ENCODE peak calls at places on chromosomes 3 and 15, in seven cellular contexts. T is mammary epithelial cell, E is AG04450, G is fibroblast of lung, D is H9, L is A549, H is upper lobe of right lung. Z is an unnamed sample.

GRCh38 chr3:172464306-172464705 is 16.1 kb upstream of the GHSR start:
- DNase-seq in T (no peak), E (no peak), G (no peak), D (no peak), L (no peak), H (no peak), Z (no peak)

GRCh38 chr3:170737763-170738162 is 132.2 kb downstream of the RPL22L1 start:
- DNase-seq in T (no peak), E (no peak), G (no peak), D (no peak), L (no peak), H (no peak), Z (no peak)

GRCh38 chr15:82971223-82971984 is 14.6 kb upstream of the RAMAC start:
- DNase-seq in T (no peak), E (no peak), G (no peak), D (no peak), L (no peak), H (no peak), Z (no peak)

GRCh38 chr3:122697952-122698625 is 17.4 kb downstream of the PARP14 start:
- DNase-seq in T (peak), E (no peak), G (no peak), D (no peak), L (peak), H (no peak), Z (no peak)

GRCh38 chr15:70510433-70510832 is 252.9 kb downstream of the UACA start:
- DNase-seq in T (no peak), E (no peak), G (no peak), D (no peak), L (no peak), H (no peak), Z (no peak)

GRCh38 chr3:112640864-112641751 is at the start of gene CCDC80:
- DNase-seq in T (peak), E (peak), G (peak), D (no peak), L (peak), H (no peak), Z (no peak)

GRCh38 chr3:128317101-128317697 is 149.5 kb downstream of the DNAJB8 start:
- DNase-seq in T (no peak), E (no peak), G (no peak), D (peak), L (no peak), H (no peak), Z (peak)

GRCh38 chr3:66989860-66990696 is 8.0 kb upstream of the KBTBD8 start:
- DNase-seq in T (no peak), E (no peak), G (peak), D (no peak), L (peak), H (no peak), Z (no peak)

GRCh38 chr3:10620833-10621082 is 115.4 kb upstream of the ATP2B2 start:
- DNase-seq in T (no peak), E (no peak), G (no peak), D (no peak), L (no peak), H (no peak), Z (no peak)

GRCh38 chr3:76367281-76367680 is 581.9 kb upstream of the ZNF717 start:
- DNase-seq in T (no peak), E (peak), G (peak), D (no peak), L (no peak), H (no peak), Z (no peak)

GRCh38 chr3:8872291-8872690 is 91.0 kb downstream of the RAD18 start:
- DNase-seq in T (no peak), E (no peak), G (no peak), D (no peak), L (no peak), H (no peak), Z (no peak)

GRCh38 chr3:105254154-105254553 is 112.6 kb upstream of the ALCAM start:
- DNase-seq in T (no peak), E (no peak), G (no peak), D (no peak), L (no peak), H (no peak), Z (no peak)

GRCh38 chr3:166570136-166570535 is 732.9 kb upstream of the BCHE start:
- DNase-seq in T (no peak), E (no peak), G (no peak), D (no peak), L (no peak), H (no peak), Z (no peak)

GRCh38 chr15:51265037-51265555 is 73.3 kb downstream of the CYP19A1 start:
- DNase-seq in T (no peak), E (no peak), G (no peak), D (no peak), L (no peak), H (no peak), Z (no peak)

GRCh38 chr15:71526061-71526460 is 284.3 kb upstream of the NR2E3 start:
- DNase-seq in T (no peak), E (peak), G (no peak), D (no peak), L (no peak), H (no peak), Z (no peak)

GRCh38 chr15:70863450-70864218 is 9.7 kb upstream of the LARP6 start:
- DNase-seq in T (peak), E (no peak), G (peak), D (no peak), L (peak), H (no peak), Z (no peak)

GRCh38 chr3:146155022-146155421 is 6.0 kb downstream of the PLOD2 start:
- DNase-seq in T (no peak), E (no peak), G (no peak), D (no peak), L (no peak), H (no peak), Z (no peak)

GRCh38 chr3:11716576-11717250 is 73.0 kb upstream of the VGLL4 start:
- DNase-seq in T (peak), E (no peak), G (peak), D (no peak), L (no peak), H (no peak), Z (no peak)

GRCh38 chr3:5009506-5010100 is 30.4 kb downstream of the BHLHE40 start:
- DNase-seq in T (no peak), E (no peak), G (no peak), D (no peak), L (no peak), H (peak), Z (no peak)

GRCh38 chr3:186589115-186589514 is 18.6 kb downstream of the DNAJB11 start:
- DNase-seq in T (peak), E (no peak), G (peak), D (no peak), L (peak), H (no peak), Z (no peak)

GRCh38 chr3:171807806-171808205 is 2.5 kb downstream of the PLD1 start:
- DNase-seq in T (no peak), E (no peak), G (no peak), D (no peak), L (no peak), H (no peak), Z (no peak)

GRCh38 chr15:90143176-90143655 is 40.9 kb upstream of the IDH2 start:
- DNase-seq in T (peak), E (no peak), G (peak), D (peak), L (peak), H (peak), Z (no peak)

DNA sequence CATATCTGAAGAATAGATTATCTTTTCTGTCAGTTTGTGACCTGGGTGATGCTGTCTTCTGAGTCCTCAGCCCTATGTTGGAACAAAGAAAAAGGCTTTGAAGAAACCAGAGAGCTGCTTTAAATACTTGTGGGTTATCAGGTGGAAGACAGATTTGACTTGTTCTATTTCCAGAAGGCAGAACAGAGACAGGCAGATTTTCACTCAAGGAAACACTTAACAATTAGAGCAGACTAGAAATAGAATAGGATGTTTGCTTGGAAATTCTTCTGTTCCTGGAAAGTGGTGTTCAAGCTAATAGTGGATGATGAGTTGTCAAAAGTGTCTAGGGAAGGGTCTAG is 219.4 kb downstream of the UBE2E2 start:
- DNase-seq in T (no peak), E (no peak), G (no peak), D (no peak), L (no peak), H (no peak), Z (no peak)
- H3K27ac ChIP-seq in T (no peak), E (no peak), G (no peak), D (no peak), L (no peak), H (no peak), Z (no peak)

GRCh38 chr3:40179016-40179415 is 130.5 kb upstream of the EIF1B start:
- DNase-seq in T (peak), E (peak), G (peak), D (peak), L (peak), H (peak), Z (peak)
- TF ChIP-seq CTCF in T (peak), E (peak), G (peak), D (peak), L (peak), H (peak), Z (peak)

DNA sequence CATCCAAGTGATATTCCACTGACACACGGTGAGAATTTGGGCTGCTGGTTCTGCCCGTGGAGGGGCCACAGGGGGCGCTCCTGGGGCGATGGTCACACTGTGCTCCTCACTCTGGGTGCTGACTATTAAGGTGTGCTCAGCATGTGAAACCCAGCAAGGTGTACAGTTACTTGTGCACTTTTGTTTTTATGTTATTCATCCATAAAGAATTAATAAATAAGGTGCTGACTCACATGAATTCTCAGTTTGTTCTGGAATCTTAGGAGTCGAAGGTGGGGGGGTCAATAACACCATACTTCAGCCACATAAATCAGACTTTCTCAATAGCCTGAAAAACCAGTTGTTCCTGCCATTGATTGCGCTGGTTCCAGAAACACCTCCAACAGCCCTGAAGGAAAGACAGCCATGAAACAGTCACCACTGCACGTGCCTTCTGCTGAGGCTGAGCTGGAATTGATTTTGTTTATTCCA is 53.5 kb upstream of the SPATA12 start:
- DNase-seq in T (peak), E (no peak), G (peak), D (peak), L (no peak), H (no peak), Z (no peak)
- H3K27ac ChIP-seq in T (peak), E (peak), G (peak), D (no peak), L (peak), H (peak), Z (peak)

GRCh38 chr3:180590396-180590795 is 11.6 kb upstream of the TTC14 start:
- DNase-seq in T (no peak), E (no peak), G (no peak), D (no peak), L (no peak), H (no peak), Z (no peak)

GRCh38 chr3:180600473-180600872 is 1.5 kb upstream of the TTC14 start:
- DNase-seq in T (no peak), E (no peak), G (no peak), D (no peak), L (no peak), H (no peak), Z (no peak)

GRCh38 chr3:180595536-180595935 is 6.4 kb upstream of the TTC14 start:
- DNase-seq in T (no peak), E (no peak), G (no peak), D (no peak), L (no peak), H (no peak), Z (no peak)

GRCh38 chr3:180594631-180595348 is 7.2 kb upstream of the TTC14 start:
- DNase-seq in T (peak), E (peak), G (peak), D (no peak), L (peak), H (no peak), Z (no peak)
- TF ChIP-seq CTCF in T (peak), E (peak), G (peak), D (peak), L (peak), H (peak), Z (peak)

GRCh38 chr3:58874795-58875194 is 175.0 kb downstream of the CFAP20DC start:
- DNase-seq in T (peak), E (no peak), G (peak), D (no peak), L (no peak), H (no peak), Z (no peak)
- H3K27ac ChIP-seq in T (peak), E (no peak), G (no peak), D (no peak), L (peak), H (no peak), Z (no peak)

DNA sequence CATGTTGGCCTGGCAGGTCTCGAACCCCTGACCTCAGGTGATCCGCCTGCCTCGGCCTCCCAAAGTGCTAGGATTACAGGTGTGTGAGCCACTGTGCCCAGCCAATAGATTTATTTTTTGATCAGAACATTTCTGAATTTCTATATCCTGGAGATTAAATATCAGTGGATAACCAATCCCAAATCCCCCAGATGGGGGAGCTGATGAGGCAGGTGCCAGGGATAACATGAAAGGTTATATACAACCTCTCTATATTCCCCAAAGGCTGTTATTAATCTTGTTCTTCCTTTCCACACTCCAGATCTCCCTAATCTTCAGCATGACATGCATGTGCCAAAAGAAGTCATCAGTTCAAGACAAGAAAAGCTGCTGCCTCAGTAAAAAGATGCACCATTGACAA is 112.3 kb downstream of the WDR76 start:
- DNase-seq in T (no peak), E (no peak), G (peak), D (no peak), L (peak), H (no peak), Z (no peak)
- TF ChIP-seq CTCF in T (peak), E (peak), G (peak), D (peak), L (peak), H (peak), Z (no peak)